ENCODE peak calls at places on chromosomes 13 and 19, in seven cellular contexts. One of them, this sample, is unnamed.

GRCh38 chr19:3135961-3136683 is at the start of gene GNA15:
- DNase-seq in GM23248: no peak
- DNase-seq in MM.1S: no peak
- DNase-seq in HCT116: no peak
- DNase-seq in PC-3: no peak
- DNase-seq in GM23338: no peak
- DNase-seq in OCI-LY7: no peak
- DNase-seq in this sample: no peak

GRCh38 chr19:54561840-54562239 is 11.8 kb upstream of the LILRA2 start:
- DNase-seq in MM.1S: no peak
- DNase-seq in OCI-LY7: no peak
- DNase-seq in PC-3: no peak
- DNase-seq in HCT116: no peak
- DNase-seq in GM23248: no peak
- DNase-seq in GM23338: no peak
- DNase-seq in this sample: no peak

GRCh38 chr19:44587863-44588752 is 25.3 kb upstream of the IGSF23 start:
- DNase-seq in OCI-LY7: no peak
- DNase-seq in GM23248: peak; percentile 90
- DNase-seq in PC-3: peak; percentile 86
- DNase-seq in HCT116: peak; percentile 78
- DNase-seq in MM.1S: no peak
- DNase-seq in GM23338: no peak
- DNase-seq in this sample: peak; percentile 55

GRCh38 chr13:30340367-30341184 is 33.2 kb upstream of the KATNAL1 start:
- DNase-seq in MM.1S: no peak
- DNase-seq in GM23338: no peak
- DNase-seq in GM23248: peak; percentile 97
- DNase-seq in PC-3: peak; percentile 58
- DNase-seq in HCT116: peak; percentile 16
- DNase-seq in OCI-LY7: no peak
- DNase-seq in this sample: peak; percentile 50

GRCh38 chr19:3995619-3996018 is 10.4 kb upstream of the EEF2 start:
- DNase-seq in MM.1S: no peak
- DNase-seq in PC-3: no peak
- DNase-seq in GM23338: no peak
- DNase-seq in GM23248: no peak
- DNase-seq in HCT116: no peak
- DNase-seq in OCI-LY7: no peak
- DNase-seq in this sample: no peak

GRCh38 chr19:13016628-13017305 is 21.5 kb downstream of the NFIX start:
- DNase-seq in HCT116: no peak
- DNase-seq in PC-3: peak; percentile 42
- DNase-seq in GM23248: peak; percentile 66
- DNase-seq in GM23338: peak; percentile 48
- DNase-seq in MM.1S: no peak
- DNase-seq in OCI-LY7: no peak
- DNase-seq in this sample: no peak

GRCh38 chr19:30070198-30070969 is 128.3 kb downstream of the URI1 start:
- DNase-seq in PC-3: no peak
- DNase-seq in GM23248: no peak
- DNase-seq in MM.1S: no peak
- DNase-seq in OCI-LY7: no peak
- DNase-seq in HCT116: no peak
- DNase-seq in GM23338: no peak
- DNase-seq in this sample: peak; percentile 37

GRCh38 chr13:78102121-78102677 is 183.6 kb upstream of the EDNRB start:
- DNase-seq in OCI-LY7: no peak
- DNase-seq in MM.1S: peak; percentile 78
- DNase-seq in PC-3: peak; percentile 32
- DNase-seq in GM23248: peak; percentile 72
- DNase-seq in GM23338: no peak
- DNase-seq in HCT116: no peak
- DNase-seq in this sample: no peak

GRCh38 chr19:40267601-40267997 is 17.5 kb downstream of the AKT2 start:
- DNase-seq in GM23338: no peak
- DNase-seq in HCT116: no peak
- DNase-seq in MM.1S: no peak
- DNase-seq in PC-3: no peak
- DNase-seq in GM23248: no peak
- DNase-seq in OCI-LY7: no peak
- DNase-seq in this sample: no peak

GRCh38 chr13:43171489-43171888 is 148.1 kb downstream of the DNAJC15 start:
- DNase-seq in PC-3: no peak
- DNase-seq in HCT116: no peak
- DNase-seq in MM.1S: no peak
- DNase-seq in GM23248: no peak
- DNase-seq in OCI-LY7: no peak
- DNase-seq in GM23338: no peak
- DNase-seq in this sample: no peak

GRCh38 chr19:38877781-38878574 is at the start of gene RINL:
- DNase-seq in OCI-LY7: peak; percentile 87
- DNase-seq in GM23338: peak; percentile 43
- DNase-seq in MM.1S: peak; percentile 88
- DNase-seq in PC-3: no peak
- DNase-seq in GM23248: no peak
- DNase-seq in HCT116: no peak
- DNase-seq in this sample: peak; percentile 56

GRCh38 chr19:38913958-38914357 is 2.0 kb upstream of the CCER2 start:
- DNase-seq in PC-3: no peak
- DNase-seq in OCI-LY7: no peak
- DNase-seq in MM.1S: no peak
- DNase-seq in GM23338: no peak
- DNase-seq in HCT116: no peak
- DNase-seq in GM23248: no peak
- DNase-seq in this sample: no peak

GRCh38 chr13:105814902-105815250 is 720.6 kb downstream of the EFNB2 start:
- DNase-seq in GM23338: no peak
- DNase-seq in MM.1S: no peak
- DNase-seq in GM23248: no peak
- DNase-seq in OCI-LY7: no peak
- DNase-seq in HCT116: no peak
- DNase-seq in PC-3: no peak
- DNase-seq in this sample: no peak

DNA sequence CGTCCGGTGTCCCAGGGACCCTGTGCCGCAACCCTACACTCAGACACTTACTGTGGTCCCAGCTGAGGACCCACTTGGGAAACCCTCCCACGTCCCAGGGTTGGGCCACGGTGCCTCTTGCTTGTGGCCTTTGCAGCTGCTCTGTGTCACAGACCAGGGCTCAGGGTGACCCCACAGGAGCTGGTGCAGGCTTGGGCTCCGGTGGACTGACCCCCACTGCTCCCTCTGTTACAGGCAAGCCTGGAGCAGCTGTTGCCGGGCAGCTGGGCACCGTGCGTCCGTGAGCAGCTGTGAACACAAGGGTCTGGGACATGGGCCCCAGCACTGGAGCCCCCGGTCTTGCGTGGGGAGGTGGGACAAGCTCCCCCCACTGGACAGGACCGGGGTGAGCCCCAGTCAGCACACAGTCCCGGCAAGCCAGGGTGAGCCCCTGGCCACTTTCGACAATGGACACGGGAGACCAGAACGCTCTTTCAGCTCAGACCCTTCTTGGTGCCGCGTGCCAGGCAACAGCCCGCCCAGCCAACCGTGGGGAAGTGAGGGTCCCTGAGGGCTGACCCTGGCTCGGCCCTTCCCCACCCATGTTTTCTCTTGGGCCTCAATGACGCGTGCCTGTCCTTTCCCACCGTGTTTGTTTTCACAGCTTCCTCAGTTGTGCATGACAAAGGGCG is 65.7 kb upstream of the C13orf46 start:
- DNase-seq in PC-3: no peak
- DNase-seq in HCT116: no peak
- DNase-seq in MM.1S: no peak
- DNase-seq in GM23248: no peak
- DNase-seq in GM23338: no peak
- DNase-seq in OCI-LY7: no peak
- DNase-seq in this sample: no peak
- H3K9me2 ChIP-seq in PC-3: no peaks in the 10 kb centered on the region
- H3K9me2 ChIP-seq in HCT116: no peaks in the 10 kb centered on the region
- H3K9me2 ChIP-seq in MM.1S: no peaks in the 10 kb centered on the region
- H3K9me2 ChIP-seq in GM23248: no peaks in the 10 kb centered on the region
- H3K9me2 ChIP-seq in GM23338: no peaks in the 10 kb centered on the region
- H3K9me2 ChIP-seq in OCI-LY7: no peaks in the 10 kb centered on the region
- H3K9me2 ChIP-seq in this sample: no peaks in the 10 kb centered on the region

DNA sequence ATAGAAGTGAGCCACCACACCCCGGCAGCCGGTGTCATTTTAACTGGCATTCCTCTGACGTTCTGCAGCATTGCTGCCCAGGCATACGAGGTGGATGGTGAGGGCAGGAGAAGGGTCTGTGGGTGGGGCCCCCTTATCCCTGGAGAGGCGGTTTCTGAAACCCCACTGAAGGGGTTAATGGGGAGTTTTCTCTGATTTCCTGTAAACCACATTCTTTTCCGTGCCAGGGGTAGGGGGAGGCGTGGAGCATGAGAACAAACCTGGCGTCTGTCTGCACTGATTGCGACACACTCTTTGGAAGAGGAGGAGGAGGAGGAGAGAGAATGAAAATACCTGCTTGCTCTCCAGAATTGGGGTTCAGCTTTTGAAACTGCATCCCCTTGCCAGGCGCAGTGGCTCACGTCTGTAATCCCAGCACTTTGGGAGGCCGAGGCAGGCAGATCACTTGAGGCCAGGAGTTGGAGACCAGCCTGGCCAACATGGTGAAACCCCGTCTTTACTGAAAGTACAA is 2.7 kb upstream of the C3 start:
- DNase-seq in GM23338: peak; percentile 66
- DNase-seq in HCT116: no peak
- DNase-seq in GM23248: peak; percentile 61
- DNase-seq in OCI-LY7: no peak
- DNase-seq in PC-3: peak; percentile 50
- DNase-seq in MM.1S: no peak
- DNase-seq in this sample: peak; percentile 60
- H3K9me2 ChIP-seq in GM23338: no peaks in the 10 kb centered on the region
- H3K9me2 ChIP-seq in HCT116: no peaks in the 10 kb centered on the region
- H3K9me2 ChIP-seq in GM23248: no peaks in the 10 kb centered on the region
- H3K9me2 ChIP-seq in OCI-LY7: no peaks in the 10 kb centered on the region
- H3K9me2 ChIP-seq in PC-3: no peaks in the 10 kb centered on the region
- H3K9me2 ChIP-seq in MM.1S: no peaks in the 10 kb centered on the region
- H3K9me2 ChIP-seq in this sample: no peaks in the 10 kb centered on the region

GRCh38 chr19:20558571-20558970 is 7.0 kb downstream of the ZNF737 start:
- DNase-seq in MM.1S: no peak
- DNase-seq in GM23338: no peak
- DNase-seq in HCT116: no peak
- DNase-seq in GM23248: no peak
- DNase-seq in PC-3: no peak
- DNase-seq in OCI-LY7: no peak
- DNase-seq in this sample: no peak
- H3K9me2 ChIP-seq in MM.1S: no peaks in the 10 kb centered on the region
- H3K9me2 ChIP-seq in GM23338: no peaks in the 10 kb centered on the region
- H3K9me2 ChIP-seq in HCT116: no peaks in the 10 kb centered on the region
- H3K9me2 ChIP-seq in GM23248: no peaks in the 10 kb centered on the region
- H3K9me2 ChIP-seq in PC-3: no peaks in the 10 kb centered on the region
- H3K9me2 ChIP-seq in OCI-LY7: no peaks in the 10 kb centered on the region
- H3K9me2 ChIP-seq in this sample: no peaks in the 10 kb centered on the region

DNA sequence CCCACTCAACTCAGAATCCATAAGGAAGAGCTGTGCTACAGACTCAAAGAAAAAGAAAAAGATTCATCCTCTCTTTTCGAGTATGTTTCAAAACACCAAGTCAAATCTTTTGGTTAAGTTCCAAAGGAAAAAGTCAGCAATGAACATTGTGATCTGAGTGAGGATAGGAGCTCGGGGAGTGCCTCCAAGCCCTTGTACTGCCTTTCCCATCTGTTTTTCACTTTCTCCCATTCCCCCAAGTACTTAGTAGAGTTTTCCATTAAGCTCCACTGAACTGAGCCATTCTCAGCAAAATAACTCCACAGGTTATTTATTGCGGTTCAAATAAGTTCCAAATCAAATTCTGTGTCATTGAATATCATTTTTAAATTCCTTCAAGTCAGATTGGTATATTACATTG is 47.7 kb upstream of the MAB21L1 start:
- DNase-seq in OCI-LY7: no peak
- DNase-seq in MM.1S: no peak
- DNase-seq in HCT116: no peak
- DNase-seq in PC-3: no peak
- DNase-seq in GM23248: no peak
- DNase-seq in GM23338: no peak
- DNase-seq in this sample: no peak
- H3K9me2 ChIP-seq in OCI-LY7: no peaks in the 10 kb centered on the region
- H3K9me2 ChIP-seq in MM.1S: no peaks in the 10 kb centered on the region
- H3K9me2 ChIP-seq in HCT116: no peaks in the 10 kb centered on the region
- H3K9me2 ChIP-seq in PC-3: no peaks in the 10 kb centered on the region
- H3K9me2 ChIP-seq in GM23248: no peaks in the 10 kb centered on the region
- H3K9me2 ChIP-seq in GM23338: no peaks in the 10 kb centered on the region
- H3K9me2 ChIP-seq in this sample: no peaks in the 10 kb centered on the region

DNA sequence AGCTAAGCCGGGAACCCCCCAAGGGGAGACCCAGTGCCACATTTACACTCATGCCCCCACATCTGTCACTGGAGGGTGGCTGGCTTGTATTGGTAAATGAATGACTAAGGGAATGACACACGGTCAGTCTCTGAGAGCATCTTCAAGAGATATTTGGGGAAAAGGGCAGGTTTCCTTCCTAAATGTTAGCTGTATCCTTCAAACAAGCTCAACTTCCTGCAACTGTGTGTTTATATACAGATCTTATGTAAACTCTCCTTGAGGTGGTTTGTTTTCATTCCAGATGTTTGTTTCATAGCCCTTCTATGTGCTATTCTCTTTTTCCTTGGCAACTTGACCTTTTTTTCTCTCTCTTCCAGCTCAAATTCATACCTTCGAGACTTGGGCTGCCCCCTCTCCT is 192.6 kb downstream of the COL4A1 start:
- DNase-seq in MM.1S: no peak
- DNase-seq in GM23338: no peak
- DNase-seq in HCT116: no peak
- DNase-seq in OCI-LY7: no peak
- DNase-seq in PC-3: peak; percentile 44
- DNase-seq in GM23248: peak; percentile 54
- DNase-seq in this sample: no peak
- H3K9me2 ChIP-seq in MM.1S: no peaks in the 10 kb centered on the region
- H3K9me2 ChIP-seq in GM23338: no peaks in the 10 kb centered on the region
- H3K9me2 ChIP-seq in HCT116: no peaks in the 10 kb centered on the region
- H3K9me2 ChIP-seq in OCI-LY7: no peaks in the 10 kb centered on the region
- H3K9me2 ChIP-seq in PC-3: no peaks in the 10 kb centered on the region
- H3K9me2 ChIP-seq in GM23248: no peaks in the 10 kb centered on the region
- H3K9me2 ChIP-seq in this sample: no peaks in the 10 kb centered on the region

GRCh38 chr13:35887028-35887666 is 244.0 kb downstream of the DCLK1 start:
- DNase-seq in GM23248: no peak
- DNase-seq in GM23338: no peak
- DNase-seq in HCT116: no peak
- DNase-seq in MM.1S: no peak
- DNase-seq in PC-3: no peak
- DNase-seq in OCI-LY7: no peak
- DNase-seq in this sample: no peak
- H3K9me2 ChIP-seq in GM23248: no peaks in the 10 kb centered on the region
- H3K9me2 ChIP-seq in GM23338: peaks cover 17% of the 10 kb centered on the region
- H3K9me2 ChIP-seq in HCT116: no peaks in the 10 kb centered on the region
- H3K9me2 ChIP-seq in MM.1S: no peaks in the 10 kb centered on the region
- H3K9me2 ChIP-seq in PC-3: no peaks in the 10 kb centered on the region
- H3K9me2 ChIP-seq in OCI-LY7: no peaks in the 10 kb centered on the region
- H3K9me2 ChIP-seq in this sample: no peaks in the 10 kb centered on the region

This sample was measured in hepatocyte.